ENCODE peak calls at places on chromosomes 7 and 10, in ten cellular contexts. F is small intestine, U is pancreas, O is A673, P is ovary, S is neuronal stem cell, B is transverse colon, R is neural progenitor cell, I is thyroid gland, K is MM.1S. M is an unnamed sample. For H3K4me1, the result is how much of the 10 kb centered on the place peaks cover.

GRCh38 chr7:32204361-32205018 is 134.3 kb upstream of the PDE1C start:
- DNase-seq in F (peak), K (peak), U (peak), S (peak), P (peak), B (peak), I (peak), R (peak), O (peak), M (peak)

GRCh38 chr7:94276797-94277196 is 117.9 kb upstream of the COL1A2 start:
- DNase-seq in R (peak), B (no peak), U (no peak), P (no peak), I (no peak), O (peak), K (peak), S (no peak), F (no peak), M (no peak)

GRCh38 chr10:100148353-100149211 is 37.2 kb downstream of the ERLIN1 start:
- DNase-seq in P (no peak), U (no peak), I (no peak), R (no peak), K (no peak), F (no peak), B (no peak), O (peak), S (no peak), M (no peak)

GRCh38 chr10:133590226-133590969 is 25.0 kb upstream of the SYCE1 start:
- DNase-seq in S (no peak), B (no peak), R (no peak), U (no peak), O (no peak), F (no peak), I (no peak), P (no peak), K (no peak), M (no peak)

GRCh38 chr7:2650451-2650850 is 18.7 kb downstream of the TTYH3 start:
- DNase-seq in O (no peak), I (no peak), S (no peak), F (no peak), K (no peak), B (no peak), U (no peak), R (no peak), P (no peak), M (no peak)

GRCh38 chr10:63799511-63799910 is 278.3 kb downstream of the REEP3 start:
- DNase-seq in O (no peak), I (no peak), F (no peak), U (no peak), K (no peak), R (no peak), P (no peak), B (no peak), S (no peak), M (no peak)

GRCh38 chr10:87613766-87614165 is 45.9 kb upstream of the PAPSS2 start:
- DNase-seq in S (no peak), O (no peak), F (no peak), U (no peak), I (no peak), R (no peak), K (no peak), P (no peak), B (no peak), M (no peak)

GRCh38 chr7:42883950-42884349 is 27.9 kb downstream of the C7orf25 start:
- DNase-seq in U (no peak), O (no peak), P (no peak), I (peak), B (no peak), K (no peak), S (no peak), F (no peak), R (peak), M (no peak)

GRCh38 chr10:201328-201771 is 66.1 kb downstream of the ZMYND11 start:
- DNase-seq in K (no peak), I (peak), S (no peak), B (no peak), F (no peak), R (no peak), O (peak), P (no peak), U (no peak), M (no peak)

GRCh38 chr10:101228682-101229274 is 485 bp downstream of the LBX1 start:
- DNase-seq in F (no peak), O (no peak), U (no peak), I (no peak), K (no peak), P (no peak), S (no peak), R (peak), B (no peak), M (peak)

GRCh38 chr7:101668726-101669125 is 39.6 kb upstream of the MYL10 start:
- DNase-seq in K (no peak), F (no peak), I (no peak), R (no peak), O (no peak), U (no peak), S (no peak), B (no peak), P (no peak), M (no peak)

GRCh38 chr10:73837072-73837471 is 25.7 kb upstream of the NDST2 start:
- DNase-seq in P (no peak), U (no peak), R (no peak), S (no peak), K (no peak), B (no peak), I (no peak), F (no peak), O (no peak), M (no peak)

GRCh38 chr7:151579642-151580041 is 59.9 kb upstream of the RHEB start:
- DNase-seq in P (no peak), B (no peak), I (no peak), O (no peak), R (no peak), S (no peak), U (no peak), K (no peak), F (no peak), M (no peak)

GRCh38 chr10:102643346-102644065 is 773 bp upstream of the TRIM8 start:
- DNase-seq in F (peak), K (peak), R (peak), O (peak), I (peak), B (peak), P (peak), U (peak), S (peak), M (peak)

GRCh38 chr10:13201132-13201531 is 33.0 kb downstream of the UCMA start:
- DNase-seq in B (no peak), P (no peak), F (no peak), I (no peak), O (no peak), K (no peak), U (no peak), R (no peak), S (no peak), M (no peak)

GRCh38 chr7:35593896-35594295 is 101.0 kb downstream of the HERPUD2 start:
- DNase-seq in F (no peak), I (no peak), R (peak), K (no peak), U (no peak), O (peak), S (peak), B (no peak), P (no peak), M (no peak)

GRCh38 chr7:93025389-93025788 is 92.4 kb downstream of the SAMD9 start:
- DNase-seq in U (no peak), S (no peak), R (no peak), F (no peak), I (no peak), P (no peak), K (no peak), B (no peak), O (no peak), M (no peak)

GRCh38 chr7:157444011-157444842 is 107.4 kb downstream of the DNAJB6 start:
- DNase-seq in I (no peak), U (no peak), R (no peak), P (no peak), F (no peak), K (no peak), O (no peak), B (no peak), S (no peak), M (no peak)

GRCh38 chr7:142918901-142919300 is 14.6 kb downstream of the TRPV5 start:
- DNase-seq in F (no peak), R (no peak), U (no peak), B (no peak), P (no peak), K (no peak), S (no peak), O (no peak), I (no peak), M (no peak)

GRCh38 chr7:122845286-122845685 is 41.0 kb downstream of the CADPS2 start:
- DNase-seq in O (no peak), U (no peak), R (no peak), F (no peak), P (no peak), S (no peak), B (no peak), K (no peak), I (no peak), M (no peak)

GRCh38 chr10:15313034-15313433 is 58.1 kb downstream of the FAM171A1 start:
- DNase-seq in P (no peak), O (no peak), S (no peak), U (no peak), F (no peak), R (no peak), B (no peak), K (no peak), I (peak), M (no peak)

GRCh38 chr10:58963101-58963534 is 213.3 kb upstream of the PHYHIPL start:
- DNase-seq in R (peak), I (no peak), B (no peak), F (no peak), S (peak), U (no peak), O (peak), K (no peak), P (no peak), M (no peak)

GRCh38 chr10:70918851-70919530 is 30.6 kb upstream of the PCBD1 start:
- DNase-seq in K (peak), S (no peak), U (no peak), P (no peak), B (peak), O (no peak), I (no peak), F (peak), R (no peak), M (peak)

GRCh38 chr7:148624735-148625134 is 34.2 kb downstream of the C7orf33 start:
- DNase-seq in F (no peak), R (no peak), I (no peak), O (no peak), P (no peak), B (no peak), U (no peak), K (no peak), S (no peak), M (no peak)

GRCh38 chr7:134741901-134742635 is 37.4 kb upstream of the CALD1 start:
- DNase-seq in B (no peak), F (no peak), I (no peak), R (peak), U (no peak), S (no peak), K (no peak), O (no peak), P (peak), M (peak)

GRCh38 chr10:103854687-103855423 is 521 bp downstream of the SH3PXD2A start:
- DNase-seq in S (no peak), I (no peak), B (peak), K (no peak), F (no peak), R (peak), P (peak), U (no peak), O (peak), M (peak)

GRCh38 chr7:55651057-55651456 is 78.8 kb upstream of the VOPP1 start:
- DNase-seq in F (no peak), P (no peak), I (no peak), R (no peak), O (no peak), U (no peak), S (no peak), B (no peak), K (no peak), M (no peak)

GRCh38 chr10:70348228-70348850 is 34.1 kb downstream of the LRRC20 start:
- DNase-seq in B (no peak), S (no peak), F (peak), I (no peak), R (peak), P (peak), U (no peak), O (peak), K (peak), M (no peak)

GRCh38 chr7:90752051-90752450 is 155.9 kb downstream of the CDK14 start:
- DNase-seq in U (no peak), O (no peak), I (no peak), P (no peak), R (no peak), S (no peak), B (no peak), F (no peak), K (no peak), M (no peak)

GRCh38 chr10:36281871-36282331 is 639.8 kb upstream of the FZD8 start:
- DNase-seq in R (no peak), S (no peak), U (no peak), O (no peak), B (no peak), K (no peak), P (no peak), I (no peak), F (no peak), M (no peak)

GRCh38 chr7:80885774-80886173 is 33.1 kb downstream of the SEMA3C start:
- DNase-seq in B (no peak), P (no peak), I (no peak), O (no peak), U (no peak), F (no peak), K (peak), S (no peak), R (no peak), M (no peak)

GRCh38 chr7:151271699-151272355 is 23.3 kb upstream of the SMARCD3 start:
- DNase-seq in P (no peak), I (peak), O (peak), S (no peak), K (no peak), U (peak), B (peak), R (no peak), F (peak), M (peak)

GRCh38 chr10:18400911-18401260 is 250.5 kb downstream of the NSUN6 start:
- DNase-seq in F (peak), O (no peak), S (no peak), R (peak), B (peak), K (peak), P (no peak), U (peak), I (no peak), M (no peak)
- H3K4me3 ChIP-seq in F (peak), O (no peak), S (peak), R (peak), B (no peak), K (peak), P (peak), U (peak), I (no peak), M (no peak)

DNA sequence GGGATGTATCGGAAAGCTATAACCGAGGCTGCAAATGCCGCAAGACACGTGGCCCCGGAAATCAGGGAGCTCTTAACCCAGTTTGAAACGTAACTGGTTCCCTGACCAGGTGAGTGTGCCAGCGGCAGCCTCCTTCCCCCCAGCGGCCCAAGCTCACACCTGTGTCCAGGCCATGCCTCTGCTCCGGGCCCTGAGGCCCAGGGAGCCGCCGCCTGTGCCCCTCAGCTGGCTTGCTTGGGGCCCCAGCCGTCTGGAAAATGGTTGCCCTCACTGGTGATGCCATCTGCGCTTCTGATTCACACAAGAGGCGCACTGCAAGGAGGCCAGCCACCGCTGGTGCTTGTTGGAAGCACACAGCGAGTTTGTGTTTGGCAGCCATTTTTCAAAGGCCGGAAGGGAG is 9.2 kb downstream of the PWWP2B start:
- DNase-seq in K (no peak), S (no peak), F (no peak), P (no peak), U (no peak), R (no peak), O (no peak), B (no peak), I (no peak), M (no peak)
- H3K4me1 ChIP-seq in K (under half), S (under half), F (under half), P (under half), U (half or more), R (under half), O (under half), B (half or more), I (half or more), M (under half)

DNA sequence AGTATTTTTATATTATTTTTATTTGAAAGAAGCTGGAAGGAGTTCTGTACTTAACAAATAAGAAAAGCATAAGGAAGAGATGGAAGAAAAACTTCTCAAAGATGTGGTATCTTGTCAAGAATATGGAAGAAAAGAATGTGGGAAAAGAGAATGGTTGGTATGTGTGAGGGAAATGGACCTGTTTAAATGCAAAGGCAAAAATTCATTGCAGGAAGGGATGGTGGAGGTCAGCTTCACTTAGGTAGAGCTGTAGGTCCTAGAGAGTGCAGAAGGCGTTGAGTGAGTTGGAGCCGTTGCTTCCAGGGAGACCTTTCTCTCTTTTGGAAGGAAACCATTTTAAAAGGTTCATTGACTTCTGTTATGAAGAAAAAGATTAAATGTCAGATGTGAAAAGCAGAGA is 107.3 kb downstream of the EXOC4 start:
- DNase-seq in P (no peak), U (no peak), I (no peak), S (no peak), R (no peak), B (no peak), K (no peak), F (no peak), O (no peak), M (no peak)
- H3K4me3 ChIP-seq in P (no peak), U (no peak), I (no peak), S (no peak), R (no peak), B (no peak), K (no peak), F (no peak), O (no peak), M (no peak)

DNA sequence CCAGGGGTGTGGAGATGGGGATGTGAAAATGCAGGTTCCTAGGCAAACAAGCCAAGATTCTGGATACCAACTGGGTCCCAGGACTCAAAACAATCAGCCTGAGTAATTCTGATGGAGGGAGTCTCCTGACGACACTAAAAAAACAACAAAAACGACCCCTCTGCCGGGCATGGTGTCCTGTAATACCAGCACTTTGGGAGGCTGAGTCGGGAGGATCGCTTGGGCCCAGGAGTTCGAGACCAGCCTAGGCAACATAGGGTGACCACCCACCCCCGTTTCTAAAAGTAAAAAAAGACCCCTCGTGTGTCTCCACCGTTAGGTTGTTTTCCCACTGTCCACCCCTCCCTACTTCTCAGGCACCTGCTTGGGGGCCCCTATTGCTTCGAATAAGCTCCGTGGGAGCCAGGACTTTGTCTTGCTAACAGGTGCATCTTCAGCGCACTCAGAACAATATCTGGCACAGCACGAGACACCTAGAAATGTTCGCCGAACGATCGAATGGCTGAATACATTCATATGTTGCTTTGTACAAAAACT is 743 bp upstream of the NRF1 start:
- DNase-seq in U (no peak), I (no peak), O (no peak), F (no peak), R (peak), S (peak), K (peak), P (peak), B (no peak), M (no peak)
- H3K4me1 ChIP-seq in U (under half), I (under half), O (under half), F (under half), R (under half), S (under half), K (under half), P (under half), B (under half), M (under half)

DNA sequence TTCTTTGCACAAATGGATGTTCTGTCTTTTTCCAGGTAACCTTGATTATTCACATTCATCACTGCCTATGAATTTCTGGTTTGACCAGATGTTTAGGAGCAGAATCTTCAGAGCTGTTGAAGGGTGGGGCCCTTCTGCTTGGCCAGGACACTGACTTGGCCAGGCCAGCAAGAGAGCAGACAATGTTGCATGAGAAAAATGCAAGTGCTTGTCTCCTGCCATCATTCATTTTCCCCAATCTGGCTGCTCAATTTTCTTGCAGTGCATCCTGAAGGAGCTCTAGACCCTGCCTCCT is 1.6 kb upstream of the BLNK start:
- DNase-seq in R (no peak), F (no peak), U (no peak), I (no peak), S (no peak), K (no peak), P (no peak), B (no peak), O (no peak), M (no peak)
- H3K4me3 ChIP-seq in R (no peak), F (no peak), U (no peak), I (no peak), S (no peak), K (peak), P (no peak), B (no peak), O (no peak), M (no peak)